ENCODE peak calls at places on chromosome 1, in six cellular contexts. One of them, this sample, is unnamed.

GRCh38 chr1:155018617-155019348 is 14.8 kb downstream of the DCST2 start:
- DNase-seq in SK-N-SH: no peak
- DNase-seq in tibial artery: no peak
- DNase-seq in suprapubic skin: no peak
- DNase-seq in heart left ventricle: no peak
- DNase-seq in A673: no peak
- DNase-seq in this sample: no peak

GRCh38 chr1:66278260-66279046 is 255.5 kb upstream of the SGIP1 start:
- DNase-seq in SK-N-SH: no peak
- DNase-seq in tibial artery: no peak
- DNase-seq in suprapubic skin: no peak
- DNase-seq in heart left ventricle: no peak
- DNase-seq in A673: no peak
- DNase-seq in this sample: no peak

GRCh38 chr1:9289090-9289534 is 3.6 kb upstream of the SPSB1 start:
- DNase-seq in SK-N-SH: no peak
- DNase-seq in tibial artery: peak
- DNase-seq in suprapubic skin: no peak
- DNase-seq in heart left ventricle: peak
- DNase-seq in A673: peak
- DNase-seq in this sample: peak

GRCh38 chr1:221699582-221700519 is 42.0 kb downstream of the DUSP10 start:
- DNase-seq in SK-N-SH: no peak
- DNase-seq in tibial artery: no peak
- DNase-seq in suprapubic skin: no peak
- DNase-seq in heart left ventricle: no peak
- DNase-seq in A673: no peak
- DNase-seq in this sample: no peak

GRCh38 chr1:54350360-54350759 is 55.8 kb downstream of the SSBP3 start:
- DNase-seq in SK-N-SH: no peak
- DNase-seq in tibial artery: no peak
- DNase-seq in suprapubic skin: no peak
- DNase-seq in heart left ventricle: no peak
- DNase-seq in A673: no peak
- DNase-seq in this sample: no peak

GRCh38 chr1:7902478-7903084 is 38.1 kb downstream of the TNFRSF9 start:
- DNase-seq in SK-N-SH: peak
- DNase-seq in tibial artery: peak
- DNase-seq in suprapubic skin: no peak
- DNase-seq in heart left ventricle: peak
- DNase-seq in A673: peak
- DNase-seq in this sample: peak

GRCh38 chr1:66752000-66752592 is at the start of gene DYNLT5:
- DNase-seq in SK-N-SH: no peak
- DNase-seq in tibial artery: peak
- DNase-seq in suprapubic skin: peak
- DNase-seq in heart left ventricle: peak
- DNase-seq in A673: no peak
- DNase-seq in this sample: peak

GRCh38 chr1:156295391-156295947 is at the start of gene GLMP:
- DNase-seq in SK-N-SH: peak
- DNase-seq in tibial artery: peak
- DNase-seq in suprapubic skin: no peak
- DNase-seq in heart left ventricle: peak
- DNase-seq in A673: peak
- DNase-seq in this sample: peak

GRCh38 chr1:116290920-116291465 is 82.1 kb upstream of the ATP1A1 start:
- DNase-seq in SK-N-SH: no peak
- DNase-seq in tibial artery: no peak
- DNase-seq in suprapubic skin: no peak
- DNase-seq in heart left ventricle: no peak
- DNase-seq in A673: no peak
- DNase-seq in this sample: no peak

GRCh38 chr1:12711421-12712005 is 4.4 kb upstream of the AADACL3 start:
- DNase-seq in SK-N-SH: no peak
- DNase-seq in tibial artery: no peak
- DNase-seq in suprapubic skin: no peak
- DNase-seq in heart left ventricle: no peak
- DNase-seq in A673: peak
- DNase-seq in this sample: no peak

GRCh38 chr1:110102081-110102480 is 10.2 kb upstream of the UBL4B start:
- DNase-seq in SK-N-SH: peak
- DNase-seq in tibial artery: no peak
- DNase-seq in suprapubic skin: no peak
- DNase-seq in heart left ventricle: no peak
- DNase-seq in A673: no peak
- DNase-seq in this sample: no peak

GRCh38 chr1:25861316-25862286 is 2.3 kb upstream of the AUNIP start:
- DNase-seq in SK-N-SH: no peak
- DNase-seq in tibial artery: peak
- DNase-seq in suprapubic skin: no peak
- DNase-seq in heart left ventricle: no peak
- DNase-seq in A673: no peak
- DNase-seq in this sample: no peak

GRCh38 chr1:118785246-118785645 is 202.9 kb downstream of the TBX15 start:
- DNase-seq in SK-N-SH: no peak
- DNase-seq in tibial artery: peak
- DNase-seq in suprapubic skin: no peak
- DNase-seq in heart left ventricle: no peak
- DNase-seq in A673: peak
- DNase-seq in this sample: no peak

GRCh38 chr1:77545970-77546369 is 136.5 kb downstream of the ZZZ3 start:
- DNase-seq in SK-N-SH: no peak
- DNase-seq in tibial artery: no peak
- DNase-seq in suprapubic skin: no peak
- DNase-seq in heart left ventricle: no peak
- DNase-seq in A673: no peak
- DNase-seq in this sample: no peak

GRCh38 chr1:52238887-52239707 is 97.2 kb downstream of the ZFYVE9 start:
- DNase-seq in SK-N-SH: peak
- DNase-seq in tibial artery: no peak
- DNase-seq in suprapubic skin: no peak
- DNase-seq in heart left ventricle: no peak
- DNase-seq in A673: no peak
- DNase-seq in this sample: no peak

GRCh38 chr1:238176441-238176840 is 285.7 kb upstream of the ZP4 start:
- DNase-seq in SK-N-SH: no peak
- DNase-seq in tibial artery: no peak
- DNase-seq in suprapubic skin: no peak
- DNase-seq in heart left ventricle: no peak
- DNase-seq in A673: no peak
- DNase-seq in this sample: no peak

GRCh38 chr1:100461222-100461621 is 76.7 kb upstream of the GPR88 start:
- DNase-seq in SK-N-SH: no peak
- DNase-seq in tibial artery: no peak
- DNase-seq in suprapubic skin: no peak
- DNase-seq in heart left ventricle: no peak
- DNase-seq in A673: peak
- DNase-seq in this sample: no peak

GRCh38 chr1:100457683-100458082 is 80.3 kb upstream of the GPR88 start:
- DNase-seq in SK-N-SH: no peak
- DNase-seq in tibial artery: no peak
- DNase-seq in suprapubic skin: no peak
- DNase-seq in heart left ventricle: no peak
- DNase-seq in A673: no peak
- DNase-seq in this sample: no peak

GRCh38 chr1:100459815-100460114 is 78.2 kb upstream of the GPR88 start:
- DNase-seq in SK-N-SH: no peak
- DNase-seq in tibial artery: no peak
- DNase-seq in suprapubic skin: no peak
- DNase-seq in heart left ventricle: no peak
- DNase-seq in A673: no peak
- DNase-seq in this sample: no peak

GRCh38 chr1:100456880-100457279 is 81.1 kb upstream of the GPR88 start:
- DNase-seq in SK-N-SH: no peak
- DNase-seq in tibial artery: no peak
- DNase-seq in suprapubic skin: no peak
- DNase-seq in heart left ventricle: no peak
- DNase-seq in A673: no peak
- DNase-seq in this sample: no peak

DNA sequence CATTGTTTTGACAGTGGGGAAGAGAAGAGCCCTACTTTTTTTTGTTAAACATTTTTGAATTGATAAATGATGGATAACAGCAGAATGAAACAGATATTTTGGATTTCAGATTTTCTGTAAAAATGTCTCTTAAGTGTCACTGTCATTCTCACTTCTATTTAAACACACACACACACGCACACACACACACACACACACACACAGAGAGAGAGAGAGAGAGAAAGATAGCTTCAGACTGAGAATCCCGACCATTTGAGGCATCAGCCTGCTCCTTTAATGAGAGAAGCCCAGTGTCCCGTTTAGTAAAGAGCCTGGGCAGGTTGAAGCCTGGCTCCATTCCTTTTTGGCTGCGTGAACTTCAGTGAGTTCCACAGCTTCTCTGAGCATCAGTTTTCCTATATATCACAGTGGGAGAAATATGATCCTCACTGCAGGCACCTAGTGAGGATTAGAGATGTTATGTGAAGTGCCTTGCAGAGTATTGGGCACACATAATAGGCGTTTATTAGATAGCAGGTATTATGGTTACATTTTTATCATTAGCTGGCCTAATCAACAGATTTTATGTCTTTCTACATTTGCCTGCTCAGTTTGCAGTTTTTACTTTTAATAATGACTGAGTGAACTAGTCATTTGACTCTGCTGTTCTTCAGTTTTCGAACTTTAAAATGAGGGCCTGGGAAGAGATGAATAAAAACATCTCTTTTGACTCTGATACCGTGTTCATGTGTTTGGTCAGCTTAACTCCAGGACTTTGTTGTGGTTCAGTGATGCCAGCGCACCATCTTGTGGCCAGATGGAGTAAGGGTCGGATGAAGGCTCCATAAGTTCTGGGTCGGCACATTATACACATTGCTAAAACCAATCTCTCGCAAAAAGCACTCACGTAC is 78.8 kb upstream of the GPR88 start:
- DNase-seq in SK-N-SH: peak
- DNase-seq in tibial artery: peak
- DNase-seq in suprapubic skin: peak
- DNase-seq in heart left ventricle: peak
- DNase-seq in A673: peak
- DNase-seq in this sample: peak
- H3K27ac ChIP-seq in SK-N-SH: no peak
- H3K27ac ChIP-seq in tibial artery: no peak
- H3K27ac ChIP-seq in suprapubic skin: no peak
- H3K27ac ChIP-seq in heart left ventricle: no peak
- H3K27ac ChIP-seq in A673: no peak
- H3K27ac ChIP-seq in this sample: peak

GRCh38 chr1:93587354-93587753 is 94.3 kb downstream of the BCAR3 start:
- DNase-seq in SK-N-SH: no peak
- DNase-seq in tibial artery: no peak
- DNase-seq in suprapubic skin: no peak
- DNase-seq in heart left ventricle: no peak
- DNase-seq in A673: no peak
- DNase-seq in this sample: no peak

GRCh38 chr1:93585059-93585966 is 96.3 kb downstream of the BCAR3 start:
- DNase-seq in SK-N-SH: no peak
- DNase-seq in tibial artery: no peak
- DNase-seq in suprapubic skin: peak
- DNase-seq in heart left ventricle: peak
- DNase-seq in A673: no peak
- DNase-seq in this sample: no peak

GRCh38 chr1:93588206-93588605 is 93.4 kb downstream of the BCAR3 start:
- DNase-seq in SK-N-SH: no peak
- DNase-seq in tibial artery: no peak
- DNase-seq in suprapubic skin: no peak
- DNase-seq in heart left ventricle: peak
- DNase-seq in A673: no peak
- DNase-seq in this sample: no peak

GRCh38 chr1:93581917-93582850 is 99.5 kb downstream of the BCAR3 start:
- DNase-seq in SK-N-SH: no peak
- DNase-seq in tibial artery: no peak
- DNase-seq in suprapubic skin: no peak
- DNase-seq in heart left ventricle: no peak
- DNase-seq in A673: no peak
- DNase-seq in this sample: no peak

DNA sequence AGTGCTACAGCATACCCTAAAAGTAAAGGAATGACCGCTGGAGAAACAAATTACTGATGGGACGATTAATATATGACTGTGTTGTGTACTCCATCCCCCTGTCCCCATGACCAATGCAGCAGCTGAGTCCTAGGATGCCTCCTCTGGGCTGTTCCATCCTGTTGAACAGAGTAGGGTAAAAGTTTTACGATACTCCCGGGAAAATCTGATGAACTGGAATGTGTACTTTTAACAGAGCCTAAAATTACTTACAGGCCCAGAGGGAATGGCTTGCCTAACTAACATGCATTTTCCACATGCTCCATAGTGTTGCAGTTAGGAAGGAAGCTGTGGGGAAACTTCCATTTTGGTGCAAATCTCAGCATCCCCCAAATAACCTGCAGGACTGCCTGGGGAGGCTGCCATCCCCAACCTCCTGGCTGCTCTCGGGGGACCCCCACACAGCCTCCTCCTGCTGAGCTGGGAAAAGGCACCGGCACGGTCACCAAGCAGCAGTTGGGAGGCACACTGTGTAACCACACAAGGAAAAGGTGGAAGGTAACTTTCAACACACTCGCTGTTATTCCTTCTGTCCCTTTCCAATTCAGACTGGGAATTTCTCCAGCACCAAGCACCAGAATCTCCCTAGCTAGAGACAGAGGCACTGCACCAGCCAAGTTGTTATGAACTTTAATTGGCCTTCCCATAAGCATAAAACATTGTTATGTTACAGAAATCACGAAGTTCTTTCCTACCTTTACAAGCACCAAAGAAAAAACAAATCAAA is 97.2 kb downstream of the BCAR3 start:
- DNase-seq in SK-N-SH: no peak
- DNase-seq in tibial artery: no peak
- DNase-seq in suprapubic skin: no peak
- DNase-seq in heart left ventricle: peak
- DNase-seq in A673: peak
- DNase-seq in this sample: no peak
- TF ChIP-seq CTCF in SK-N-SH: no peak
- TF ChIP-seq CTCF in tibial artery: peak
- TF ChIP-seq CTCF in suprapubic skin: no peak
- TF ChIP-seq CTCF in heart left ventricle: no peak
- TF ChIP-seq CTCF in A673: no peak
- TF ChIP-seq CTCF in this sample: no peak

GRCh38 chr1:165442053-165442452 is 2.9 kb downstream of the RXRG start:
- DNase-seq in SK-N-SH: no peak
- DNase-seq in tibial artery: no peak
- DNase-seq in suprapubic skin: no peak
- DNase-seq in heart left ventricle: no peak
- DNase-seq in A673: no peak
- DNase-seq in this sample: no peak
- H3K4me3 ChIP-seq in SK-N-SH: no peak
- H3K4me3 ChIP-seq in tibial artery: no peak
- H3K4me3 ChIP-seq in suprapubic skin: no peak
- H3K4me3 ChIP-seq in heart left ventricle: no peak
- H3K4me3 ChIP-seq in A673: no peak
- H3K4me3 ChIP-seq in this sample: no peak

DNA sequence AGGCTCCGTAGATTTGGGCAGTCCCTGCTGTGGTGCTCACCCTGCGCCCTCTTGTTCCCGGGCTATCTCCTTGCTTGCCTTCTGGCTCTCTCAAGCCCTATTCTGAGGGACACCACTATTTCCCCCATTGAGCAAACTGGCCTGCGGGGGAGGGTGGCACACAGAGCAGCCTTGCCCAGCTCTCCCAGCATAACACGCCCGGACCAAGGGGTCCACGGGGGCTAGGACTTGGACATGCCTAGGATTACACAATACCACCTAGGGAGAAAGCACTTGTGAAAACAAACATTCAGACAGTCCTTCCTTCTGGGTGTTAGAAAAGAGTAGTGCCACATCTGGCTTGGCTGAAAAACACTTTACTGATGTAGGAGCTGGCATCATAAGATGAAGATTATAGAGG is 7.4 kb downstream of the TADA1 start:
- DNase-seq in SK-N-SH: no peak
- DNase-seq in tibial artery: no peak
- DNase-seq in suprapubic skin: no peak
- DNase-seq in heart left ventricle: no peak
- DNase-seq in A673: no peak
- DNase-seq in this sample: no peak
- H3K27ac ChIP-seq in SK-N-SH: no peak
- H3K27ac ChIP-seq in tibial artery: no peak
- H3K27ac ChIP-seq in suprapubic skin: no peak
- H3K27ac ChIP-seq in heart left ventricle: no peak
- H3K27ac ChIP-seq in A673: no peak
- H3K27ac ChIP-seq in this sample: no peak